ENCODE peak calls at places on chromosomes 7 and 10, in five cellular contexts. W is CD4-positive, alpha-beta memory T cell; Y is fibroblast of lung; M is tibial artery; J is transverse colon. C is an unnamed sample.
A peak's percentile ranks its signal among the peaks of the same experiment; 100 is the strongest.

GRCh38 chr7:139016931-139017511 is 18.8 kb downstream of the ZC3HAV1L start:
- DNase-seq in W (peak; percentile 70), J (peak; percentile 63), M (peak; percentile 66), Y (peak; percentile 62), C (peak; percentile 56)

GRCh38 chr10:6134099-6134880 is 45.5 kb downstream of the RBM17 start:
- DNase-seq in Y (no peak), M (no peak), W (no peak), J (no peak), C (no peak)

GRCh38 chr10:60496181-60496580 is 106.5 kb upstream of the ANK3 start:
- DNase-seq in J (no peak), M (no peak), Y (no peak), W (no peak), C (no peak)

GRCh38 chr7:31692451-31692850 is 5.4 kb downstream of the PPP1R17 start:
- DNase-seq in J (no peak), Y (no peak), M (no peak), W (no peak), C (no peak)

GRCh38 chr7:3404490-3404889 is 103.4 kb downstream of the SDK1 start:
- DNase-seq in W (no peak), M (no peak), Y (peak; percentile 72), J (no peak), C (no peak)

GRCh38 chr7:42924223-42924877 is 7.6 kb downstream of the PSMA2 start:
- DNase-seq in J (no peak), Y (no peak), W (no peak), M (no peak), C (no peak)

GRCh38 chr7:81161459-81162075 is 242.7 kb upstream of the SEMA3C start:
- DNase-seq in J (no peak), W (no peak), M (no peak), Y (peak; percentile 99), C (peak; percentile 66)

GRCh38 chr10:47244560-47245500 is 55.2 kb upstream of the GDF10 start:
- DNase-seq in M (no peak), J (peak; percentile 2), Y (no peak), W (no peak), C (no peak)

GRCh38 chr7:41877118-41877517 is 174.2 kb upstream of the INHBA start:
- DNase-seq in Y (no peak), W (no peak), M (no peak), J (no peak), C (no peak)

GRCh38 chr10:119680668-119681070 is 29.5 kb downstream of the BAG3 start:
- DNase-seq in Y (peak; percentile 67), J (no peak), W (no peak), M (no peak), C (peak; percentile 67)

GRCh38 chr7:30238721-30239441 is 45.5 kb upstream of the ZNRF2 start:
- DNase-seq in Y (peak; percentile 63), W (no peak), J (peak; percentile 64), M (no peak), C (peak; percentile 76)

GRCh38 chr7:35975851-35976454 is 175.1 kb downstream of the SEPTIN7 start:
- DNase-seq in M (no peak), J (peak; percentile 31), W (peak; percentile 66), Y (peak; percentile 62), C (peak; percentile 60)

GRCh38 chr10:102523250-102524029 is 19.7 kb downstream of the SUFU start:
- DNase-seq in W (no peak), J (no peak), M (peak; percentile 81), Y (peak; percentile 89), C (no peak)

GRCh38 chr7:126686474-126686873 is 566.3 kb downstream of the GRM8 start:
- DNase-seq in J (no peak), Y (no peak), M (no peak), W (no peak), C (no peak)

GRCh38 chr7:143433759-143434158 is 9.5 kb upstream of the TAS2R60 start:
- DNase-seq in Y (no peak), W (peak; percentile 35), J (no peak), M (no peak), C (no peak)

GRCh38 chr7:50588937-50589336 is 23.7 kb upstream of the DDC start:
- DNase-seq in W (no peak), J (no peak), M (no peak), Y (no peak), C (no peak)

GRCh38 chr10:44879531-44879899 is 31.6 kb upstream of the TMEM72 start:
- DNase-seq in W (no peak), M (peak; percentile 64), Y (no peak), J (no peak), C (no peak)

GRCh38 chr10:45253183-45253914 is 62.1 kb downstream of the OR13A1 start:
- DNase-seq in M (no peak), W (no peak), Y (no peak), J (no peak), C (no peak)

DNA sequence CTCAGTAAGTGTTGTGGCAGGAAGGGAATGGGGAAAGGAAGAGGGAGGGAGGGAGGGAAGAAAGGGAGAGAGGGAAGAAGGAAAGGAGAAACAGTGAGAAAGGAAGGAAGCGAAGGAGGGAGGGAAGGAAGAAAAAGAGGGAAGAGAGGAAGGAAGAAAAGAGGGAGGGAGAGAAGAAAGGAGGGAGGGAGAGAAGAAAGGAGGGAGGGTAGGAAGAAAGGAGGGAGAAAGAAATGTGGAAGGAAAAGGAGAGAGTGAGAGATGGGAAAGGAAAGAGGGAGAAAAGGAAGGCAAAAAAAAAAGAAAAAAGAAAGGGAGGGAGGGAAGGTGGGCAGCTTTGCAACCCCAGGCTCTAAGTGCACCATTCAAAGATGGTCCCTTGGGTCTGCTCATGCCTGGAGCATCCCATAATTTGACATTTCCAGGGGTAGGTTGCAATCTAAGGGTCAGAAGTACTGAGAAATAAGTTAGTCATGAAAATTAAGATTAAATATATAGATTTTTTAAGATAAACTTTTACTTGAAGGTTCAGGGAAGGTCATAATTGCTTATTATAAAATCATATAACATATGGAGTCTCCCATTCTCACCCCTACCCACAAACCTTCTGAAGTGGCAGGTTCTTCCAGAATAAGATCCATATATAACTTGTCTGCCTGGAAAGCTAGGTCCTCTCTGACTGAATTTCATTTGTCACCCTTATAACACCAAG is 249.2 kb downstream of the PLXNA4 start:
- DNase-seq in W (no peak), J (no peak), M (no peak), Y (no peak), C (no peak)
- H3K4me3 ChIP-seq in W (no peak overlapping the region), J (no peak overlapping the region), M (no peak overlapping the region), Y (no peak overlapping the region), C (no peak overlapping the region)

DNA sequence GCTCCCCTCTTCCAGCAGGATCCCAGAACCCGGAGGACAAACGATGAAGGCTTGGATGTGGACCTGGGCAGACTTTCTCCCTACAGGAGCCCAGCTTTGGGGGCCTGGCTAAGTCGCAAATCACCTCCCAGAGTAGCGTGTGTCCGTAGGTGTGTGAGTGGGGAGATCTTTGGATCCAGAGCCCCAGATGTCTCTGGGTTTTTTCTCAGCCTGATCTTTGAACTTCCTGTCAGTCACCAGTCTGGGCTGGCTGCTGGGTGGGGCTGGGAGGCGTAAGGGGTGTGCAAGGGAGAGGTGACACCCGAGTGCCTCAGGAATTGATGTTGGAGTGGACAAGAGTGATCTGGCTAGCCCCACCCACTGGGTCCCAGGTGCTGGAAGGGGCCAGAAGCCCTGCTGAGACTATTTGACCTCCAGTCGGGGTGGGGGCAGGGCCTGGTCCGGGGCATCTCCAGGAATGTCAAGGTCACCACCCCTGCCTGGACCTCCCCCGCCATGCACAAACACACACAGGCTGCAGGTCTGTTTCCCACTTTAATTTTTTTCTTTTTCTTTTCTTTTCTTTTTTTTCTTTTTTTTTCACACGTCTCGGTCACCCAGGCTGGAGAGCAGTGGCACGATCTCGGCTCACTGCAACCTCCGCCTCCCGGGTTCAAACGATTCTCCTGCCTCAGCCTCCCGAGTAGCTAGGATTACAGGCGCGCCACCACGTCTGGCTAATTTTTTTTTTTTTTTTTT is at the start of gene MOGAT3:
- DNase-seq in J (peak; percentile 89), W (no peak), Y (no peak), M (no peak), C (peak; percentile 21)
- H3K27me3 ChIP-seq in J (peaks cover 53% of the 10 kb centered on the region), W (no peaks in the 10 kb centered on the region), Y (peaks cover 28% of the 10 kb centered on the region), M (peaks cover 64% of the 10 kb centered on the region), C (no peaks in the 10 kb centered on the region)

GRCh38 chr10:50586740-50587088 is 37.0 kb downstream of the SGMS1 start:
- DNase-seq in M (no peak), J (no peak), Y (no peak), W (no peak), C (no peak)
- H3K4me1 ChIP-seq in M (no peaks in the 10 kb centered on the region), J (no peaks in the 10 kb centered on the region), Y (no peaks in the 10 kb centered on the region), W (peaks cover 20% of the 10 kb centered on the region), C (peaks cover 34% of the 10 kb centered on the region)

GRCh38 chr10:86518781-86519180 is 2.8 kb downstream of the WAPL start:
- DNase-seq in W (no peak), M (no peak), J (no peak), Y (no peak), C (no peak)
- H3K4me3 ChIP-seq in W (no peak overlapping the region), M (no peak overlapping the region), J (no peak overlapping the region), Y (peak overlapping the region; percentile 28), C (no peak overlapping the region)

DNA sequence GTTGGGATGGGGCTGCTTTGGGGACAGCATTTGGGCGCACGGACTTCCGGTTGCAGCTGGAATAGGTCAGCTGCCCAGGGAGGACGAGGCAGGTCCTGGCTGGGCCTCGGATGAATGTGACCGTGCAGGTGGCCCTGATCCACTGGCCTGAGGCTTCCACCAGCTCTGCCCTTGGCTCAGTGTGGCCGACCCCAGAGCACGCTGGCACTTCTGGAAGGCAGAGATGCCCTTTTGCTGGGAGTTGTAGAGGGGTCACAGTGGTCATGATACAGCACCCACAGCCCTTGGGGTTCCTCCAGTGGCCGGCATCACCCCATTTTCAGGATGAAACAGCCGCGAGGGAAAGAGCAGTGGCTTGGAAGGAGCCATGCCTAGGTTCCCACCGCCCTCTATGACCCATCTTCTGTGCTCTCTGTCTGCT is 19.0 kb downstream of the ADCY1 start:
- DNase-seq in M (no peak), W (no peak), Y (no peak), J (no peak), C (no peak)
- H3K27me3 ChIP-seq in M (no peaks in the 10 kb centered on the region), W (no peaks in the 10 kb centered on the region), Y (no peaks in the 10 kb centered on the region), J (no peaks in the 10 kb centered on the region), C (peaks cover 100% of the 10 kb centered on the region)